ENCODE peak calls at places on chromosomes 16 and 17, in ten cellular contexts. O is A549, U is heart left ventricle, G is ovary, Y is spleen, Q is IMR-90, V is prostate gland, A is endothelial cell of umbilical vein, R is breast epithelium, N is uterus. J is an unnamed sample.

GRCh38 chr17:17866425-17866824 is 29.6 kb upstream of the SREBF1 start:
- DNase-seq in O (no peak), U (no peak), G (no peak), Y (no peak), Q (no peak), V (no peak), A (no peak), R (no peak), N (no peak), J (no peak)

GRCh38 chr17:75228847-75229246 is 23.4 kb downstream of the NUP85 start:
- DNase-seq in O (no peak), U (no peak), G (no peak), Y (no peak), Q (no peak), V (no peak), A (peak), R (no peak), N (no peak), J (no peak)

GRCh38 chr17:39209317-39210092 is 9.4 kb downstream of the RPL19 start:
- DNase-seq in O (no peak), U (peak), G (peak), Y (peak), Q (peak), V (peak), A (peak), R (peak), N (peak), J (peak)

GRCh38 chr17:80007009-80007752 is 28.5 kb downstream of the TBC1D16 start:
- DNase-seq in O (no peak), U (no peak), G (no peak), Y (no peak), Q (no peak), V (no peak), A (no peak), R (no peak), N (no peak), J (no peak)

GRCh38 chr17:32341141-32341856 is 674 bp downstream of the C17orf75 start:
- DNase-seq in O (no peak), U (no peak), G (no peak), Y (no peak), Q (no peak), V (no peak), A (peak), R (no peak), N (no peak), J (no peak)

GRCh38 chr16:89958068-89958467 is 9.5 kb downstream of the DEF8 start:
- DNase-seq in O (peak), U (no peak), G (no peak), Y (peak), Q (peak), V (no peak), A (peak), R (no peak), N (no peak), J (no peak)

GRCh38 chr16:86874141-86874540 is 295.8 kb downstream of the FOXL1 start:
- DNase-seq in O (no peak), U (no peak), G (no peak), Y (no peak), Q (no peak), V (no peak), A (peak), R (no peak), N (no peak), J (no peak)

GRCh38 chr16:72033437-72033836 is 20.9 kb upstream of the HP start:
- DNase-seq in O (no peak), U (no peak), G (no peak), Y (no peak), Q (no peak), V (no peak), A (peak), R (no peak), N (no peak), J (no peak)

DNA sequence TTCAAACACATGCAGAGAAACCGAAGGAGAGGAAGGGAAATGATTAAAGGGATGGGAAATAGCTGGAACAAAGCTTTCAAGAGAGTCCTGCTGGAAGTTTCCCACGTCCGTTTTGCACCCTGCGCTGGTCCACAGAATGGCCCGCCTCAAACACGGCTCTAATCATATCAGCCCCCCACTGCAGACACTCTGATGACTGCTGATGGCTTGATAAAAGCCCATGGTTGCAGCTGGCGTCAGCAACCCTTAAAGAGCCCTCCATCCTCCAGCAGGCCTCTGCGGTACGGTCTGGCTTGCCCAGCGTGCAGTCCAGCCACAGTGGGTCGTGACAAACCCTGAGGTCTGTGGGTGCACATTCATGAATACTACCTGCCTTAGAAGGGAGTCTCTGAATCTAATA is 765.6 kb upstream of the EEF2KMT start:
- DNase-seq in O (no peak), U (no peak), G (no peak), Y (no peak), Q (no peak), V (no peak), A (no peak), R (no peak), N (no peak), J (no peak)
- H3K4me3 ChIP-seq in O (no peak), U (no peak), G (no peak), Y (no peak), Q (no peak), V (no peak), A (no peak), R (no peak), N (no peak), J (no peak)

GRCh38 chr17:7307686-7308624 is 527 bp downstream of the EIF5A start:
- DNase-seq in O (peak), U (peak), G (peak), Y (peak), Q (peak), V (no peak), A (no peak), R (peak), N (peak), J (no peak)
- TF ChIP-seq POLR2A in O (no peak), U (peak), G (no peak), Y (no peak), Q (no peak), V (no peak), A (no peak), R (no peak), N (no peak), J (no peak)

GRCh38 chr16:75464130-75464918 is at the start of gene TMEM170A:
- DNase-seq in O (peak), U (peak), G (peak), Y (peak), Q (peak), V (peak), A (peak), R (peak), N (peak), J (peak)

GRCh38 chr16:75460441-75460840 is 4.0 kb downstream of the TMEM170A start:
- DNase-seq in O (no peak), U (no peak), G (no peak), Y (peak), Q (no peak), V (no peak), A (no peak), R (no peak), N (no peak), J (no peak)

GRCh38 chr16:75461575-75461974 is 2.9 kb downstream of the TMEM170A start:
- DNase-seq in O (no peak), U (no peak), G (no peak), Y (no peak), Q (no peak), V (no peak), A (no peak), R (no peak), N (no peak), J (no peak)

GRCh38 chr16:75459691-75460090 is 4.8 kb downstream of the TMEM170A start:
- DNase-seq in O (no peak), U (no peak), G (no peak), Y (peak), Q (no peak), V (no peak), A (no peak), R (no peak), N (no peak), J (no peak)

DNA sequence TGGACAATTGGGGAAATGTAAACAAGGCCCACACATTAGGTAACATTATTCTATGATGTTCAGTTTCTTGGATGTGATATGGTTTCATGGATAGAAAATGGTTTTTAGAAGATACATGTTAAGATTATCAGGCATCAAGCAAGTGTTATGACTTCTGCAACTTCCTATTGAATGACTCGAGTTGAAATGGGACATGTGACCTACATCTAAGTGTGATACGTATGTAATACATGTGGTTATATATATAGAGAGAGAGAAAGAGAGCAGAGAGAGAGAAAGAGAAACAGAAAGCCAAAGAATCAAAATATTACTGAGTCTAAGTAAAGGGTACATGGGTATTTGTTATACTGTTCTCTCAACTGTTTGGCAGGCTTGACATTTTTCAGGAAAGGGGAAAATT is 1.7 kb downstream of the TMEM170A start:
- DNase-seq in O (no peak), U (no peak), G (no peak), Y (no peak), Q (no peak), V (no peak), A (no peak), R (no peak), N (no peak), J (no peak)
- H3K4me3 ChIP-seq in O (peak), U (peak), G (peak), Y (peak), Q (peak), V (no peak), A (no peak), R (no peak), N (peak), J (no peak)

DNA sequence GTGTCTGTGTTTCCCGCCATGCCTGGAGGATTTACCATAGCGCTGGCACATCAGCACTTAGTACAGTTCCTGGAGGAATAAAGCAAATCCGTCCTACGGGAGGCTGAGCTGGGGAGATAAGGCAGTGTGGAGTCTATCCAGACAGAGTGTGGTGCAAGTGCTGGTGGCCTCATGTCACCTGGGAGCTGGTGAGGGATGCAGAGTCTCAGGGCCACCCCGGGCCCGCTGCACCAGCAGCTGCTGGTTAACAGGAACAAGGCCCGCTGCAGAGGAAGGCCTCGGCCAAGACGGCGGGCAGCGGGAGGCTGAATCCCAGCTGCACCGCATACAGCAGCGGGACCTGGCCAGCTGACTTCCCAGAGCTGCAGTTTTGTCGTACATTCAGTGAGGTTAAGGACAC is 57.3 kb upstream of the CDC42EP4 start:
- DNase-seq in O (no peak), U (no peak), G (no peak), Y (no peak), Q (no peak), V (no peak), A (no peak), R (no peak), N (no peak), J (no peak)
- TF ChIP-seq POLR2A in O (no peak), U (no peak), G (no peak), Y (no peak), Q (no peak), V (no peak), A (no peak), R (no peak), N (no peak), J (no peak)

GRCh38 chr16:12611006-12611477 is 192.6 kb downstream of the CPPED1 start:
- DNase-seq in O (no peak), U (no peak), G (no peak), Y (no peak), Q (no peak), V (no peak), A (no peak), R (no peak), N (no peak), J (no peak)
- H3K4me3 ChIP-seq in O (no peak), U (no peak), G (no peak), Y (no peak), Q (no peak), V (no peak), A (no peak), R (no peak), N (no peak), J (no peak)

GRCh38 chr16:85446846-85447656 is 166.1 kb upstream of the GSE1 start:
- DNase-seq in O (no peak), U (no peak), G (no peak), Y (peak), Q (no peak), V (no peak), A (no peak), R (no peak), N (no peak), J (no peak)

GRCh38 chr16:85447657-85448313 is 165.3 kb upstream of the GSE1 start:
- DNase-seq in O (no peak), U (no peak), G (no peak), Y (no peak), Q (no peak), V (no peak), A (no peak), R (no peak), N (no peak), J (no peak)

GRCh38 chr16:85449195-85449884 is 163.8 kb upstream of the GSE1 start:
- DNase-seq in O (no peak), U (no peak), G (no peak), Y (no peak), Q (no peak), V (no peak), A (no peak), R (no peak), N (no peak), J (no peak)

GRCh38 chr16:85449885-85450245 is 163.3 kb upstream of the GSE1 start:
- DNase-seq in O (no peak), U (no peak), G (no peak), Y (no peak), Q (no peak), V (no peak), A (no peak), R (no peak), N (no peak), J (no peak)

DNA sequence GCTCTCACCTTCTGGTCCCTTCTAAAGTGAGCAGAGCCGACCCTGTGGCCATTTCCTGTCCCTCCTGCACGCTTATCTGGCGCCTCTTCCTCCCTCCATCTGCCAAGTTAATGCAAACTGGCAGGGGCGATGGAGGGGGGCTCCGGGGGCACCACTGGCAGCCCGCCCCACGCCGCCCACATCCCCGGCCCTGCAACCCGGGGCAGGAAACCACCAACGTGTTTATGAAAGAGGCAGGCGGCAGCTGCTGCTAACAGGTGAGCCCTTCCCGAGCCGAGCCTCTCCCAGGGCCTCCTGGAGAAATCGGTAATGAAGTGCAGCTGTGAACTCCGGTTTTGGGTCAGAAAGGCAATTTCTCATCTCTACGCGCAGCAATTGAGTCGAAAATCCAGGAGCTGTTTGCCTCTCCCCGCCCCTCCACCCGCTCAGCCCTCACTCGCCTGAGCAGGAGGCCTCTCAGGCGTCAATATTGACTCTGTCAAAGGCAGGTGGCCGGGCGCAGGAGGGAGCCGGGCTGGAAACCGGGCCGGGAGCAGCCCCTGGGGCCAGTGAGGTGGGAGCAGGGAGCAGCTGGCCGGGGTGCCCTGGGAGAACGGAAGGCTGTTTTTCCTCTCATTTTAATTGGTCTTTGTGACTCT is 164.4 kb upstream of the GSE1 start:
- DNase-seq in O (no peak), U (no peak), G (no peak), Y (peak), Q (no peak), V (no peak), A (no peak), R (no peak), N (peak), J (no peak)
- TF ChIP-seq POLR2A in O (no peak), U (no peak), G (no peak), Y (no peak), Q (no peak), V (no peak), A (no peak), R (no peak), N (no peak), J (no peak)

DNA sequence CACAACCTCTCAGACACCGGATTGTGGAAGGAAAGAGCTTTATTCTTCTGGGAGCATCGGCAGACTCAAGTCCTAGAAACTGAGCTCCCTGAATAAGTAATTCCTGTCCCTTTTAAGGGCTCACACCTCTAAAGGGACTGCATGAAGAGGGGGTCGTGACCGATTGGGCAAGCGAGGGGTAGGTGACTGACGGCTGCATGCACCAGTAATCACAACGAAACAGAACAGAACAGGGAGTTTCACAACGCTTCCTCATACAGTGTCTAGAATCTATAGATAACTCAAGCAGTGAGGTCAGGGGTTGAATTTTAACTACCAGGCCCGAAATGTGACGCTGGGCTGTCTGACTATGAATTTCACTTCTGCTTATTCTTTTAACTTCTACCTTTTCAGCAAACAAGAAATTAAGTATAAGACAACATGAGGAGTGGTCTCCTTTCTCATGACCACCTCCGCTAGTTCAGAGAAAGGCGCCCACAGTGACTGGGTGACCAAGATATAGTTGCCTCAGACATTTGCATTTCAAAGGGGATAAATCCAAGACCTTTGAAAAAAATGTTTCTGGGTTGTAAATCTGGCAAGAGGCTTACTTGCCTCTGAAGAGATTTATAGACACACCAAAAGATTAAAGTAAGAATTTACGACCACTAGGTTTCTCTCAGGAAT is 88.4 kb upstream of the ATF7IP2 start:
- DNase-seq in O (no peak), U (no peak), G (no peak), Y (peak), Q (no peak), V (no peak), A (no peak), R (no peak), N (no peak), J (no peak)
- H3K4me3 ChIP-seq in O (no peak), U (no peak), G (no peak), Y (no peak), Q (no peak), V (no peak), A (no peak), R (no peak), N (no peak), J (no peak)

GRCh38 chr17:57905875-57906455 is 49.2 kb downstream of the CUEDC1 start:
- DNase-seq in O (no peak), U (no peak), G (no peak), Y (no peak), Q (no peak), V (no peak), A (no peak), R (no peak), N (no peak), J (no peak)

GRCh38 chr17:57902117-57902799 is 52.4 kb upstream of the MRPS23 start:
- DNase-seq in O (no peak), U (no peak), G (no peak), Y (no peak), Q (no peak), V (no peak), A (no peak), R (no peak), N (no peak), J (no peak)

GRCh38 chr17:57903961-57904360 is 51.3 kb downstream of the CUEDC1 start:
- DNase-seq in O (no peak), U (no peak), G (no peak), Y (no peak), Q (no peak), V (no peak), A (no peak), R (no peak), N (no peak), J (no peak)

GRCh38 chr17:57900991-57901743 is 51.3 kb upstream of the MRPS23 start:
- DNase-seq in O (no peak), U (no peak), G (no peak), Y (no peak), Q (no peak), V (peak), A (no peak), R (peak), N (no peak), J (no peak)

GRCh38 chr17:57902800-57903759 is 52.1 kb downstream of the CUEDC1 start:
- DNase-seq in O (peak), U (peak), G (peak), Y (peak), Q (peak), V (peak), A (peak), R (peak), N (peak), J (peak)
- TF ChIP-seq POLR2A in O (no peak), U (peak), G (no peak), Y (no peak), Q (no peak), V (no peak), A (no peak), R (no peak), N (no peak), J (no peak)